ENCODE peak calls at places on chromosome 16, in six cellular contexts. One of them, this sample, is unnamed.

GRCh38 chr16:70399951-70400350 is 38.9 kb downstream of the ST3GAL2 start:
- DNase-seq in progenitor cell of endocrine pancreas: no peak
- DNase-seq in A549: no peak
- DNase-seq in uterus: no peak
- DNase-seq in fibroblast of pulmonary artery: no peak
- DNase-seq in CD4-positive, alpha-beta T cell: no peak
- DNase-seq in this sample: no peak

GRCh38 chr16:48014349-48015135 is 141.3 kb downstream of the ABCC12 start:
- DNase-seq in progenitor cell of endocrine pancreas: no peak
- DNase-seq in A549: peak
- DNase-seq in uterus: no peak
- DNase-seq in fibroblast of pulmonary artery: peak
- DNase-seq in CD4-positive, alpha-beta T cell: no peak
- DNase-seq in this sample: no peak

GRCh38 chr16:67167588-67167987 is 2.8 kb upstream of the NOL3 start:
- DNase-seq in progenitor cell of endocrine pancreas: no peak
- DNase-seq in A549: no peak
- DNase-seq in uterus: no peak
- DNase-seq in fibroblast of pulmonary artery: no peak
- DNase-seq in CD4-positive, alpha-beta T cell: no peak
- DNase-seq in this sample: no peak

GRCh38 chr16:57810197-57811024 is 8.1 kb upstream of the KIFC3 start:
- DNase-seq in progenitor cell of endocrine pancreas: peak
- DNase-seq in A549: peak
- DNase-seq in uterus: peak
- DNase-seq in fibroblast of pulmonary artery: peak
- DNase-seq in CD4-positive, alpha-beta T cell: peak
- DNase-seq in this sample: no peak

GRCh38 chr16:84633622-84634021 is 14.7 kb upstream of the KLHL36 start:
- DNase-seq in progenitor cell of endocrine pancreas: no peak
- DNase-seq in A549: no peak
- DNase-seq in uterus: peak
- DNase-seq in fibroblast of pulmonary artery: peak
- DNase-seq in CD4-positive, alpha-beta T cell: no peak
- DNase-seq in this sample: no peak

GRCh38 chr16:3129137-3130131 is 5.4 kb upstream of the ZNF213 start:
- DNase-seq in progenitor cell of endocrine pancreas: peak
- DNase-seq in A549: peak
- DNase-seq in uterus: peak
- DNase-seq in fibroblast of pulmonary artery: peak
- DNase-seq in CD4-positive, alpha-beta T cell: peak
- DNase-seq in this sample: peak

GRCh38 chr16:73527191-73527590 is 479.3 kb upstream of the ZFHX3 start:
- DNase-seq in progenitor cell of endocrine pancreas: no peak
- DNase-seq in A549: peak
- DNase-seq in uterus: no peak
- DNase-seq in fibroblast of pulmonary artery: no peak
- DNase-seq in CD4-positive, alpha-beta T cell: no peak
- DNase-seq in this sample: no peak

GRCh38 chr16:31474778-31475738 is 3.1 kb downstream of the TGFB1I1 start:
- DNase-seq in progenitor cell of endocrine pancreas: no peak
- DNase-seq in A549: no peak
- DNase-seq in uterus: no peak
- DNase-seq in fibroblast of pulmonary artery: no peak
- DNase-seq in CD4-positive, alpha-beta T cell: no peak
- DNase-seq in this sample: no peak

GRCh38 chr16:53415504-53415903 is 18.8 kb upstream of the RBL2 start:
- DNase-seq in progenitor cell of endocrine pancreas: no peak
- DNase-seq in A549: peak
- DNase-seq in uterus: no peak
- DNase-seq in fibroblast of pulmonary artery: no peak
- DNase-seq in CD4-positive, alpha-beta T cell: no peak
- DNase-seq in this sample: no peak

DNA sequence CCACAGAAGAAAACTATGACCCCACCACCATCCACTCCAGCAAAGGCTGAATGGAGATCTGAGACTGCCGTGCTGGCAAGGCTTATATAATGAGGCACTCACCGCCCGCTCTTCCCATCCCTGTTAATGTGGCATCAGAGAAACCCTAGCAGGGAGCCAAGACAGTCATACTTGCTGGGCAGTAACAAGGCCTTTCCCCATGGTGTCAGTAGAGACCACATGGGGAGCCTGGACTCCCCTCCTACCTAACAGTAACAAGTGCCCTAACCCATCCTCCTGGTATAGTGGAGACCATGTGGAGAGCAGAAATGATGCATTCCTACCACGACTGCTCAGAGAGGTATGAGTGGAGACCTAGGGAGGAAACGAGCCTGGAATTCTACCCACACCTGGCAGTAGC is 235.2 kb downstream of the C16orf78 start:
- DNase-seq in progenitor cell of endocrine pancreas: no peak
- DNase-seq in A549: peak
- DNase-seq in uterus: no peak
- DNase-seq in fibroblast of pulmonary artery: peak
- DNase-seq in CD4-positive, alpha-beta T cell: no peak
- DNase-seq in this sample: no peak
- TF ChIP-seq CTCF in progenitor cell of endocrine pancreas: peak
- TF ChIP-seq CTCF in A549: no peak
- TF ChIP-seq CTCF in uterus: peak
- TF ChIP-seq CTCF in fibroblast of pulmonary artery: peak
- TF ChIP-seq CTCF in CD4-positive, alpha-beta T cell: no peak
- TF ChIP-seq CTCF in this sample: no peak

DNA sequence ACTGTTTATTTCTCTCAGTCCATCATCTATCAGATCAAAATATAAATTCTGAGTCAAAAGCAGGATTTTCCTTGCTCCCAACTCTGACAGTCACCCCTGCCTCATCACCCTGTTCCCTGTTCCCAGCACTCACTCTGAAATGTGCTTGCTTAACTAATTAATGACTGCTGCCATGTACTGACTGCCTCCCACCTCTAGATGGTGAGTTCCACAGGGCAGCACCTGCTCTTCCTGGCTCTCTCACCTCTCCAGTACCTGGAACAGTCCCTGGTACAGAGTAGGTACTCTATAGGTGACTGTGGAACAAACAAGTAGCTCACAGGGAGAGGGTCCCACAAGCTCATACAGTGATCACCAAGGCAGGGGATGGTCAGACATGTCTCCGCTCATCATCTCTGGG is 114.3 kb upstream of the C16orf82 start:
- DNase-seq in progenitor cell of endocrine pancreas: no peak
- DNase-seq in A549: no peak
- DNase-seq in uterus: no peak
- DNase-seq in fibroblast of pulmonary artery: no peak
- DNase-seq in CD4-positive, alpha-beta T cell: no peak
- DNase-seq in this sample: no peak
- TF ChIP-seq CTCF in progenitor cell of endocrine pancreas: peak
- TF ChIP-seq CTCF in A549: no peak
- TF ChIP-seq CTCF in uterus: no peak
- TF ChIP-seq CTCF in fibroblast of pulmonary artery: no peak
- TF ChIP-seq CTCF in CD4-positive, alpha-beta T cell: no peak
- TF ChIP-seq CTCF in this sample: no peak

GRCh38 chr16:27302126-27302525 is 11.6 kb upstream of the IL4R start:
- DNase-seq in progenitor cell of endocrine pancreas: no peak
- DNase-seq in A549: no peak
- DNase-seq in uterus: no peak
- DNase-seq in fibroblast of pulmonary artery: no peak
- DNase-seq in CD4-positive, alpha-beta T cell: no peak
- DNase-seq in this sample: no peak

GRCh38 chr16:27303256-27304100 is 10.3 kb upstream of the IL4R start:
- DNase-seq in progenitor cell of endocrine pancreas: no peak
- DNase-seq in A549: no peak
- DNase-seq in uterus: no peak
- DNase-seq in fibroblast of pulmonary artery: no peak
- DNase-seq in CD4-positive, alpha-beta T cell: no peak
- DNase-seq in this sample: no peak

GRCh38 chr16:27301236-27301861 is 12.4 kb upstream of the IL4R start:
- DNase-seq in progenitor cell of endocrine pancreas: no peak
- DNase-seq in A549: no peak
- DNase-seq in uterus: no peak
- DNase-seq in fibroblast of pulmonary artery: no peak
- DNase-seq in CD4-positive, alpha-beta T cell: no peak
- DNase-seq in this sample: no peak

GRCh38 chr16:27293343-27293742 is 20.4 kb upstream of the IL4R start:
- DNase-seq in progenitor cell of endocrine pancreas: no peak
- DNase-seq in A549: no peak
- DNase-seq in uterus: no peak
- DNase-seq in fibroblast of pulmonary artery: no peak
- DNase-seq in CD4-positive, alpha-beta T cell: no peak
- DNase-seq in this sample: no peak

DNA sequence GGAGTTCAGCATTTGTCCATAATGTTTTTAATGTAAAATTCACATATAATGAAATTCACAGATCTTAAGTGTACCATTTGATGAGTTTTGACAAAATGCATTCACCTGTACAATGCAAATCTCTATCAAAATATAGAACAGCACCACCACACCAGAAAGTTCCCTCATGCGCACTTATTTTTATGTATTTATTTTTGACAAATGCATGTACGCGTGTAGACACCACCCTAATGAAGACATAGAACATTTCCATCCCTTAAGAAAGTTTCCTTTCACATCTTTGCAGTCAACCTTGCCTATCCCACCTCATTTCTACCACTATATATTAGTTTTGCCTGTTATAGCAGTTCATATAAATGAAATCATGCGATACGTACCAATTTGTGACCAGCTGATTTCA is 15.6 kb upstream of the IL4R start:
- DNase-seq in progenitor cell of endocrine pancreas: no peak
- DNase-seq in A549: no peak
- DNase-seq in uterus: no peak
- DNase-seq in fibroblast of pulmonary artery: no peak
- DNase-seq in CD4-positive, alpha-beta T cell: no peak
- DNase-seq in this sample: no peak
- TF ChIP-seq CTCF in progenitor cell of endocrine pancreas: no peak
- TF ChIP-seq CTCF in A549: no peak
- TF ChIP-seq CTCF in uterus: no peak
- TF ChIP-seq CTCF in fibroblast of pulmonary artery: no peak
- TF ChIP-seq CTCF in CD4-positive, alpha-beta T cell: no peak
- TF ChIP-seq CTCF in this sample: no peak

GRCh38 chr16:55501549-55502322 is 7.1 kb upstream of the LPCAT2 start:
- DNase-seq in progenitor cell of endocrine pancreas: no peak
- DNase-seq in A549: no peak
- DNase-seq in uterus: peak
- DNase-seq in fibroblast of pulmonary artery: no peak
- DNase-seq in CD4-positive, alpha-beta T cell: no peak
- DNase-seq in this sample: no peak
- TF ChIP-seq CTCF in progenitor cell of endocrine pancreas: peak
- TF ChIP-seq CTCF in A549: no peak
- TF ChIP-seq CTCF in uterus: no peak
- TF ChIP-seq CTCF in fibroblast of pulmonary artery: peak
- TF ChIP-seq CTCF in CD4-positive, alpha-beta T cell: no peak
- TF ChIP-seq CTCF in this sample: no peak

GRCh38 chr16:25563700-25564099 is 128.1 kb upstream of the HS3ST4 start:
- DNase-seq in progenitor cell of endocrine pancreas: no peak
- DNase-seq in A549: no peak
- DNase-seq in uterus: no peak
- DNase-seq in fibroblast of pulmonary artery: no peak
- DNase-seq in CD4-positive, alpha-beta T cell: no peak
- DNase-seq in this sample: no peak

GRCh38 chr16:25570131-25570530 is 121.6 kb upstream of the HS3ST4 start:
- DNase-seq in progenitor cell of endocrine pancreas: no peak
- DNase-seq in A549: no peak
- DNase-seq in uterus: no peak
- DNase-seq in fibroblast of pulmonary artery: no peak
- DNase-seq in CD4-positive, alpha-beta T cell: no peak
- DNase-seq in this sample: no peak

GRCh38 chr16:25568991-25569390 is 122.8 kb upstream of the HS3ST4 start:
- DNase-seq in progenitor cell of endocrine pancreas: no peak
- DNase-seq in A549: no peak
- DNase-seq in uterus: no peak
- DNase-seq in fibroblast of pulmonary artery: no peak
- DNase-seq in CD4-positive, alpha-beta T cell: no peak
- DNase-seq in this sample: no peak
- TF ChIP-seq CTCF in progenitor cell of endocrine pancreas: no peak
- TF ChIP-seq CTCF in A549: no peak
- TF ChIP-seq CTCF in uterus: no peak
- TF ChIP-seq CTCF in fibroblast of pulmonary artery: no peak
- TF ChIP-seq CTCF in CD4-positive, alpha-beta T cell: no peak
- TF ChIP-seq CTCF in this sample: no peak

DNA sequence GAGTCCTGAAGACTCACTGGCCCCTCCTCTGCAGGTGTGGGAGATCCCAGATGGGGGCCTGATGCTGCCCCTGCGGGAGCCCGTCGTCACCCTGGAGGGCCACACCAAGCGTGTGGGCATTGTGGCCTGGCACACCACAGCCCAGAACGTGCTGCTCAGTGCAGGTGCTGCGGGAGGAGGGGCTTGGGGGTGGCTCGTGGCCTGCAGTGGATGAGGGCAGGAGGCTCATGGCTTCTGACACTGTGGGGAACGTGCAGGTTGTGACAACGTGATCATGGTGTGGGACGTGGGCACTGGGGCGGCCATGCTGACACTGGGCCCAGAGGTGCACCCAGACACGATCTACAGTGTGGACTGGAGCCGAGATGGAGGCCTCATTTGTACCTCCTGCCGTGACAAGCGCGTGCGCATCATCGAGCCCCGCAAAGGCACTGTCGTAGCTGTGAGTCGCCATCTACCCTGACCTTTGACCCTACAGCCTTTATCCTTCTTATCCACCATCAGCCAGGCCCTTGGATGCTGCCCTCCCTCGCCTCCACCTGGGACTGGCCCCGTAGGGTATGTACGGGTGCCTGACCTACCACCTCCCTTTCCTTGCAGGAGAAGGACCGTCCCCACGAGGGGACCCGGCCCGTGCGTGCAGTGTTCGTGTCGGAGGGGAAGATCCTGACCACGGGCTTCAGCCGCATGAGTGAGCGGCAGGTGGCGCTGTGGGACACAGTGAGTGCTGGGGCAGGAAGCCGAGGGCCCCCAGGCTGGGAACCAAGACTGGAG is 3.6 kb downstream of the CORO1A start:
- DNase-seq in progenitor cell of endocrine pancreas: peak
- DNase-seq in A549: peak
- DNase-seq in uterus: peak
- DNase-seq in fibroblast of pulmonary artery: peak
- DNase-seq in CD4-positive, alpha-beta T cell: peak
- DNase-seq in this sample: peak
- TF ChIP-seq CTCF in progenitor cell of endocrine pancreas: peak
- TF ChIP-seq CTCF in A549: peak
- TF ChIP-seq CTCF in uterus: peak
- TF ChIP-seq CTCF in fibroblast of pulmonary artery: peak
- TF ChIP-seq CTCF in CD4-positive, alpha-beta T cell: peak
- TF ChIP-seq CTCF in this sample: peak

GRCh38 chr16:85911531-85911930 is 12.6 kb downstream of the IRF8 start:
- DNase-seq in progenitor cell of endocrine pancreas: no peak
- DNase-seq in A549: no peak
- DNase-seq in uterus: no peak
- DNase-seq in fibroblast of pulmonary artery: no peak
- DNase-seq in CD4-positive, alpha-beta T cell: no peak
- DNase-seq in this sample: no peak

GRCh38 chr16:85908444-85908843 is 9.5 kb downstream of the IRF8 start:
- DNase-seq in progenitor cell of endocrine pancreas: no peak
- DNase-seq in A549: no peak
- DNase-seq in uterus: no peak
- DNase-seq in fibroblast of pulmonary artery: no peak
- DNase-seq in CD4-positive, alpha-beta T cell: no peak
- DNase-seq in this sample: peak

GRCh38 chr16:85910854-85911247 is 11.9 kb downstream of the IRF8 start:
- DNase-seq in progenitor cell of endocrine pancreas: no peak
- DNase-seq in A549: no peak
- DNase-seq in uterus: no peak
- DNase-seq in fibroblast of pulmonary artery: no peak
- DNase-seq in CD4-positive, alpha-beta T cell: no peak
- DNase-seq in this sample: no peak

GRCh38 chr16:85908889-85909584 is 10.1 kb downstream of the IRF8 start:
- DNase-seq in progenitor cell of endocrine pancreas: no peak
- DNase-seq in A549: no peak
- DNase-seq in uterus: no peak
- DNase-seq in fibroblast of pulmonary artery: no peak
- DNase-seq in CD4-positive, alpha-beta T cell: no peak
- DNase-seq in this sample: no peak

GRCh38 chr16:85910073-85910853 is 11.3 kb downstream of the IRF8 start:
- DNase-seq in progenitor cell of endocrine pancreas: no peak
- DNase-seq in A549: no peak
- DNase-seq in uterus: no peak
- DNase-seq in fibroblast of pulmonary artery: no peak
- DNase-seq in CD4-positive, alpha-beta T cell: no peak
- DNase-seq in this sample: peak
- TF ChIP-seq CTCF in progenitor cell of endocrine pancreas: no peak
- TF ChIP-seq CTCF in A549: no peak
- TF ChIP-seq CTCF in uterus: no peak
- TF ChIP-seq CTCF in fibroblast of pulmonary artery: no peak
- TF ChIP-seq CTCF in CD4-positive, alpha-beta T cell: no peak
- TF ChIP-seq CTCF in this sample: no peak

This sample was measured in B cell.